ENCODE peak calls at places on chromosomes 1 and 21, in five cellular contexts. F, O, Y, D and M are unnamed samples.

GRCh38 chr1:67674260-67675011 is 10.6 kb upstream of the GADD45A start:
- DNase-seq in D (no peak), Y (peak; percentile 43), F (peak; percentile 80), O (peak; percentile 61), M (peak; percentile 72)

GRCh38 chr1:1132928-1133750 is 17.2 kb upstream of the C1orf159 start:
- DNase-seq in F (no peak), Y (no peak), D (no peak), O (no peak), M (peak; percentile 54)

GRCh38 chr1:143698016-143698415 is 273.8 kb downstream of the FAM72C start:
- DNase-seq in F (peak; percentile 42), D (no peak), Y (no peak), O (no peak), M (peak; percentile 5)

GRCh38 chr1:201371841-201372240 is 5.6 kb downstream of the TNNT2 start:
- DNase-seq in Y (no peak), D (no peak), F (no peak), O (no peak), M (no peak)

GRCh38 chr1:54543729-54544496 is 4.1 kb upstream of the ACOT11 start:
- DNase-seq in O (no peak), Y (no peak), D (no peak), F (no peak), M (no peak)

GRCh38 chr21:15752763-15753407 is 23.1 kb downstream of the USP25 start:
- DNase-seq in F (no peak), O (no peak), Y (peak; percentile 52), D (no peak), M (no peak)

GRCh38 chr1:21064057-21064456 is 112.6 kb downstream of the EIF4G3 start:
- DNase-seq in F (no peak), O (no peak), D (no peak), Y (no peak), M (no peak)

GRCh38 chr1:67572217-67572593 is 112.8 kb upstream of the GADD45A start:
- DNase-seq in Y (no peak), F (no peak), D (no peak), O (no peak), M (no peak)

GRCh38 chr21:31880816-31881215 is 8.0 kb downstream of the HUNK start:
- DNase-seq in D (no peak), O (no peak), F (no peak), Y (no peak), M (no peak)

GRCh38 chr1:103583887-103584286 is 12.5 kb downstream of the AMY2B start:
- DNase-seq in O (no peak), F (no peak), D (no peak), Y (no peak), M (no peak)

GRCh38 chr1:206461602-206462455 is 8.4 kb upstream of the IKBKE start:
- DNase-seq in O (peak; percentile 71), F (peak; percentile 91), Y (peak; percentile 78), D (peak; percentile 7), M (no peak)

GRCh38 chr1:57551476-57551875 is 127.6 kb upstream of the DAB1 start:
- DNase-seq in O (no peak), D (no peak), Y (no peak), F (no peak), M (no peak)

GRCh38 chr1:93448292-93448982 is 519 bp downstream of the FNBP1L start:
- DNase-seq in F (peak; percentile 14), O (peak; percentile 17), D (no peak), Y (peak; percentile 90), M (peak; percentile 77)

GRCh38 chr1:160091666-160092223 is 6.7 kb downstream of the IGSF8 start:
- DNase-seq in O (no peak), D (no peak), F (no peak), Y (no peak), M (no peak)

GRCh38 chr1:1889847-1890505 is 911 bp downstream of the GNB1 start:
- DNase-seq in O (peak; percentile 47), Y (peak; percentile 60), D (no peak), F (peak; percentile 50), M (peak; percentile 61)

GRCh38 chr1:161068306-161069200 is 1.1 kb downstream of the ARHGAP30 start:
- DNase-seq in D (no peak), Y (no peak), O (peak; percentile 85), F (peak; percentile 92), M (peak; percentile 60)

GRCh38 chr1:170494369-170494768 is 37.6 kb upstream of the GORAB start:
- DNase-seq in F (no peak), O (no peak), D (no peak), Y (no peak), M (no peak)